ENCODE peak calls at places on chromosomes 11 and 22, in five cellular contexts. One of them, this sample, is unnamed.

GRCh38 chr11:18844753-18845367 is 53.3 kb upstream of the PTPN5 start:
- DNase-seq in NB4: peak; percentile 42
- DNase-seq in adrenal gland: no peak
- DNase-seq in heart left ventricle: no peak
- DNase-seq in Peyer's patch: no peak
- DNase-seq in this sample: no peak

GRCh38 chr11:88484873-88485621 is 147.5 kb upstream of the CTSC start:
- DNase-seq in adrenal gland: peak; percentile 57
- DNase-seq in NB4: peak; percentile 76
- DNase-seq in Peyer's patch: no peak
- DNase-seq in heart left ventricle: no peak
- DNase-seq in this sample: no peak

GRCh38 chr22:23376256-23376655 is 195.9 kb downstream of the BCR start:
- DNase-seq in heart left ventricle: no peak
- DNase-seq in NB4: peak; percentile 61
- DNase-seq in Peyer's patch: peak; percentile 72
- DNase-seq in adrenal gland: no peak
- DNase-seq in this sample: no peak

GRCh38 chr11:65947133-65947532 is 1.9 kb downstream of the TSGA10IP start:
- DNase-seq in Peyer's patch: no peak
- DNase-seq in NB4: no peak
- DNase-seq in adrenal gland: no peak
- DNase-seq in heart left ventricle: no peak
- DNase-seq in this sample: no peak

GRCh38 chr22:16959345-16959930 is 48.6 kb downstream of the GAB4 start:
- DNase-seq in heart left ventricle: no peak
- DNase-seq in NB4: peak; percentile 12
- DNase-seq in Peyer's patch: no peak
- DNase-seq in adrenal gland: no peak
- DNase-seq in this sample: no peak

GRCh38 chr11:128525411-128526243 is 61.7 kb downstream of the ETS1 start:
- DNase-seq in adrenal gland: no peak
- DNase-seq in Peyer's patch: no peak
- DNase-seq in NB4: no peak
- DNase-seq in heart left ventricle: no peak
- DNase-seq in this sample: no peak

GRCh38 chr11:128323381-128323780 is 264.0 kb downstream of the ETS1 start:
- DNase-seq in heart left ventricle: no peak
- DNase-seq in Peyer's patch: no peak
- DNase-seq in adrenal gland: no peak
- DNase-seq in NB4: peak; percentile 45
- DNase-seq in this sample: no peak

GRCh38 chr22:40410731-40411505 is 40.5 kb downstream of the SGSM3 start:
- DNase-seq in NB4: no peak
- DNase-seq in adrenal gland: no peak
- DNase-seq in Peyer's patch: no peak
- DNase-seq in heart left ventricle: no peak
- DNase-seq in this sample: no peak

GRCh38 chr11:78941226-78941851 is 366.7 kb upstream of the NARS2 start:
- DNase-seq in heart left ventricle: no peak
- DNase-seq in adrenal gland: no peak
- DNase-seq in Peyer's patch: no peak
- DNase-seq in NB4: no peak
- DNase-seq in this sample: no peak

GRCh38 chr22:28716686-28717085 is 24.9 kb downstream of the CHEK2 start:
- DNase-seq in heart left ventricle: no peak
- DNase-seq in Peyer's patch: no peak
- DNase-seq in adrenal gland: no peak
- DNase-seq in NB4: no peak
- DNase-seq in this sample: no peak

GRCh38 chr11:17171342-17171741 is 36.4 kb downstream of the PIK3C2A start:
- DNase-seq in adrenal gland: no peak
- DNase-seq in Peyer's patch: no peak
- DNase-seq in heart left ventricle: no peak
- DNase-seq in NB4: no peak
- DNase-seq in this sample: no peak

GRCh38 chr22:30439226-30439625 is 13.7 kb downstream of the MTFP1 start:
- DNase-seq in heart left ventricle: no peak
- DNase-seq in NB4: no peak
- DNase-seq in Peyer's patch: peak; percentile 19
- DNase-seq in adrenal gland: no peak
- DNase-seq in this sample: no peak

GRCh38 chr11:86194998-86195397 is 49.6 kb upstream of the EED start:
- DNase-seq in heart left ventricle: no peak
- DNase-seq in NB4: no peak
- DNase-seq in adrenal gland: no peak
- DNase-seq in Peyer's patch: no peak
- DNase-seq in this sample: no peak

GRCh38 chr11:133983660-133984316 is 27.0 kb upstream of the IGSF9B start:
- DNase-seq in adrenal gland: no peak
- DNase-seq in heart left ventricle: no peak
- DNase-seq in Peyer's patch: no peak
- DNase-seq in NB4: peak; percentile 28
- DNase-seq in this sample: no peak

GRCh38 chr11:102495161-102496042 is 35.1 kb downstream of the MMP7 start:
- DNase-seq in adrenal gland: peak; percentile 62
- DNase-seq in heart left ventricle: peak; percentile 48
- DNase-seq in NB4: peak; percentile 84
- DNase-seq in Peyer's patch: no peak
- DNase-seq in this sample: peak; percentile 74

GRCh38 chr11:10072142-10072541 is 221.9 kb downstream of the SBF2 start:
- DNase-seq in adrenal gland: no peak
- DNase-seq in NB4: no peak
- DNase-seq in Peyer's patch: no peak
- DNase-seq in heart left ventricle: no peak
- DNase-seq in this sample: no peak

GRCh38 chr11:106344392-106344791 is 266.9 kb downstream of the AASDHPPT start:
- DNase-seq in NB4: no peak
- DNase-seq in adrenal gland: no peak
- DNase-seq in Peyer's patch: no peak
- DNase-seq in heart left ventricle: no peak
- DNase-seq in this sample: no peak

GRCh38 chr11:128624269-128625170 is 37.2 kb upstream of the ETS1 start:
- DNase-seq in Peyer's patch: no peak
- DNase-seq in heart left ventricle: no peak
- DNase-seq in NB4: peak; percentile 82
- DNase-seq in adrenal gland: no peak
- DNase-seq in this sample: peak; percentile 51

GRCh38 chr11:44133335-44133946 is 38.0 kb downstream of the EXT2 start:
- DNase-seq in heart left ventricle: no peak
- DNase-seq in Peyer's patch: no peak
- DNase-seq in adrenal gland: no peak
- DNase-seq in NB4: peak; percentile 31
- DNase-seq in this sample: no peak

GRCh38 chr22:25627271-25627848 is 62.9 kb downstream of the GRK3 start:
- DNase-seq in heart left ventricle: no peak
- DNase-seq in adrenal gland: no peak
- DNase-seq in NB4: peak; percentile 58
- DNase-seq in Peyer's patch: no peak
- DNase-seq in this sample: no peak

GRCh38 chr11:78798567-78799170 is 224.0 kb upstream of the NARS2 start:
- DNase-seq in NB4: peak; percentile 76
- DNase-seq in heart left ventricle: peak; percentile 76
- DNase-seq in Peyer's patch: peak; percentile 72
- DNase-seq in adrenal gland: peak; percentile 80
- DNase-seq in this sample: no peak

GRCh38 chr11:5115339-5115738 is 22.8 kb downstream of the OR52A5 start:
- DNase-seq in heart left ventricle: no peak
- DNase-seq in adrenal gland: no peak
- DNase-seq in NB4: no peak
- DNase-seq in Peyer's patch: no peak
- DNase-seq in this sample: no peak

GRCh38 chr22:21712751-21713427 is 22.7 kb downstream of the YPEL1 start:
- DNase-seq in heart left ventricle: peak; percentile 71
- DNase-seq in adrenal gland: peak; percentile 78
- DNase-seq in Peyer's patch: peak; percentile 56
- DNase-seq in NB4: peak; percentile 84
- DNase-seq in this sample: peak; percentile 63

GRCh38 chr22:37658133-37659065 is at the start of gene PDXP:
- DNase-seq in adrenal gland: peak; percentile 100
- DNase-seq in NB4: peak; percentile 100
- DNase-seq in Peyer's patch: peak; percentile 100
- DNase-seq in heart left ventricle: peak; percentile 100
- DNase-seq in this sample: peak; percentile 99

DNA sequence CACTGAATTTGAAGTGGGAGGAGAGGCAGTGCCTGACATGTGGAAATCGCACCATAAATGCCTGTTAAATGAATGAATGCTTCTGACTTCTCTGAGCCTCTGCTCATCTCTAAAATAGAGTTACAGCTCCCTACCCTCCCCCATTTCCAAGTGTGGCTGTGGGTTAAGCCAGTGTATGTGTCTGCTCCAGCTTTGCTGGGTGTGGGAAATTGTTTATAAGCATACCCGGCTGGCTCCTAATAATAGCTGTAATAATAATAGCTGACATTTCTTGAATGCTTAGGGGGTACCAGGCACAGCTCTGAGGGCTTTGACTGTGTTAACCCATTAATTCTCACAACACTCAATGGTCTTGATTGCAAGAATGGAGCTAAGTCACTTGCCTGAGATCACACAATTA is 7.0 kb upstream of the FCHSD2 start:
- DNase-seq in adrenal gland: no peak
- DNase-seq in Peyer's patch: no peak
- DNase-seq in NB4: no peak
- DNase-seq in heart left ventricle: peak; percentile 37
- DNase-seq in this sample: no peak
- H3K4me3 ChIP-seq in adrenal gland: no peak overlapping the region
- H3K4me3 ChIP-seq in Peyer's patch: no peak overlapping the region
- H3K4me3 ChIP-seq in NB4: no peak overlapping the region
- H3K4me3 ChIP-seq in heart left ventricle: no peak overlapping the region
- H3K4me3 ChIP-seq in this sample: no peak overlapping the region

DNA sequence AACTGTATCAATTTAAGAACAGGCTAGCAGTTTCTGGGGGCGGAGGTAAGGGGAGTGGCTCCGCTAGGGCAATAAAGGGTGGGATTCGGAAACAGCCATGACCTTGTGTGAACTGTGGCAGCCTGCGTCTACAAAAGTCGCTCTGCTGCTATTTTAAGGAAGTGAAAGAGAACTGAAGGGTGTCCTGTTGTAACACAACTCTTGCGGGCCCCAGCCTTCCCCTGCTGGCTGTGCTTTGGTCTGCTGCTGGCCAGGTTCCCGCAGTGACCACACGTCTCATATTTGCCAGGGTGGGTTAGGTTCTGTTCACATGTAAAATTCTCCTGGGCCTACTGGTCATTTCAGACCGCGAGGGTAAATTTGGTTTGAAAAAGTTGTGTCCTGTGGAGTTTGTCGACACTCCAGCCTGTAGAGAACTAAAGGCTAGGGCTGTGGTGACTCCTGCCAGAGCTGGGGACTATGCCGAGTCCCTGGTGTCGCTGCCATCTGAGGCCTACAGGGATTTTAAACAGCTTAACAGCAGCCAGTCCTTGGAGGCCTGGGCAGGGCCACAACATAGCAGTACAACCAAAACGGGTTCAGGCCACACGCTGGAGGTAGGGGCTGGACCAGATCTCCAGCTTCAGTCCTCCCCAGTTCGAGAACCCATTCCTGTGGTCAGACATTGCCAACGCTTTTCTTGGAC is 1.1 kb upstream of the PPFIBP2 start:
- DNase-seq in heart left ventricle: peak; percentile 79
- DNase-seq in Peyer's patch: peak; percentile 71
- DNase-seq in NB4: peak; percentile 91
- DNase-seq in adrenal gland: peak; percentile 72
- DNase-seq in this sample: peak; percentile 49
- TF ChIP-seq POLR2A in heart left ventricle: no peak
- TF ChIP-seq POLR2A in Peyer's patch: no peak
- TF ChIP-seq POLR2A in NB4: peak; percentile 29
- TF ChIP-seq POLR2A in adrenal gland: no peak
- TF ChIP-seq POLR2A in this sample: peak; percentile 8

GRCh38 chr11:64343740-64344133 is 3.7 kb downstream of the CCDC88B start:
- DNase-seq in Peyer's patch: peak; percentile 57
- DNase-seq in heart left ventricle: no peak
- DNase-seq in NB4: peak; percentile 67
- DNase-seq in adrenal gland: peak; percentile 47
- DNase-seq in this sample: no peak

GRCh38 chr11:64344721-64345120 is 4.7 kb downstream of the CCDC88B start:
- DNase-seq in heart left ventricle: no peak
- DNase-seq in adrenal gland: no peak
- DNase-seq in NB4: no peak
- DNase-seq in Peyer's patch: peak; percentile 46
- DNase-seq in this sample: no peak

GRCh38 chr11:64344160-64344559 is 4.2 kb downstream of the CCDC88B start:
- DNase-seq in NB4: no peak
- DNase-seq in heart left ventricle: no peak
- DNase-seq in adrenal gland: no peak
- DNase-seq in Peyer's patch: no peak
- DNase-seq in this sample: no peak

GRCh38 chr11:64341851-64342791 is 2.1 kb downstream of the CCDC88B start:
- DNase-seq in Peyer's patch: peak; percentile 98
- DNase-seq in adrenal gland: peak; percentile 94
- DNase-seq in heart left ventricle: peak; percentile 86
- DNase-seq in NB4: peak; percentile 67
- DNase-seq in this sample: peak; percentile 90

GRCh38 chr11:64342869-64343739 is 3.1 kb downstream of the CCDC88B start:
- DNase-seq in heart left ventricle: no peak
- DNase-seq in adrenal gland: no peak
- DNase-seq in NB4: no peak
- DNase-seq in Peyer's patch: peak; percentile 44
- DNase-seq in this sample: no peak
- H3K4me3 ChIP-seq in heart left ventricle: no peak overlapping the region
- H3K4me3 ChIP-seq in adrenal gland: no peak overlapping the region
- H3K4me3 ChIP-seq in NB4: no peak overlapping the region
- H3K4me3 ChIP-seq in Peyer's patch: peak overlapping the region; percentile 47
- H3K4me3 ChIP-seq in this sample: peak overlapping the region; percentile 24

GRCh38 chr11:122028561-122028960 is 87.5 kb downstream of the BLID start:
- DNase-seq in heart left ventricle: no peak
- DNase-seq in Peyer's patch: no peak
- DNase-seq in NB4: no peak
- DNase-seq in adrenal gland: no peak
- DNase-seq in this sample: no peak
- TF ChIP-seq POLR2A in heart left ventricle: no peak
- TF ChIP-seq POLR2A in Peyer's patch: no peak
- TF ChIP-seq POLR2A in NB4: no peak
- TF ChIP-seq POLR2A in adrenal gland: no peak
- TF ChIP-seq POLR2A in this sample: no peak

GRCh38 chr11:1757861-1758610 is 5.7 kb downstream of the CTSD start:
- DNase-seq in adrenal gland: no peak
- DNase-seq in NB4: peak; percentile 86
- DNase-seq in Peyer's patch: no peak
- DNase-seq in heart left ventricle: no peak
- DNase-seq in this sample: no peak
- H3K4me3 ChIP-seq in adrenal gland: no peak overlapping the region
- H3K4me3 ChIP-seq in NB4: no peak overlapping the region
- H3K4me3 ChIP-seq in Peyer's patch: peak overlapping the region; percentile 26
- H3K4me3 ChIP-seq in heart left ventricle: no peak overlapping the region
- H3K4me3 ChIP-seq in this sample: no peak overlapping the region

This sample was measured in prostate gland.